ENCODE peak calls at places on chromosome 21, in six cellular contexts. M is activated CD4-positive, alpha-beta T cell treated with anti-CD3 and anti-CD28 coated beads, Interleukin-2, amount 10 ng/mL, durations not matched to agents 7 days and 5 days; P is AML-193; T is lung microvascular endothelial cell; E is activated CD4-positive, CD25-positive, alpha-beta regulatory T cell; Q is stimulated activated CD4-positive, alpha-beta T cell treated with anti-CD3 and anti-CD28 coated beads, Interleukin-4, amount 100 ng/mL, for 24 hours. H is an unnamed sample.
A peak's percentile ranks its signal among the peaks of the same experiment; 100 is the strongest.

GRCh38 chr21:25528511-25528910 is 78.8 kb downstream of the MRPL39 start:
- DNase-seq in E (no peak), Q (no peak), P (no peak), M (no peak), T (no peak), H (no peak)

GRCh38 chr21:38067086-38067739 is 151.0 kb upstream of the KCNJ6 start:
- DNase-seq in M (no peak), Q (no peak), P (no peak), E (no peak), T (no peak), H (no peak)

GRCh38 chr21:31316072-31316471 is 28.0 kb downstream of the TIAM1 start:
- DNase-seq in E (no peak), T (no peak), Q (no peak), M (no peak), P (no peak), H (no peak)

GRCh38 chr21:46018615-46019014 is 37.0 kb downstream of the COL6A1 start:
- DNase-seq in Q (no peak), M (no peak), T (no peak), P (no peak), E (no peak), H (no peak)

GRCh38 chr21:35476616-35477395 is 427.7 kb upstream of the RUNX1 start:
- DNase-seq in T (no peak), P (no peak), M (no peak), E (no peak), Q (no peak), H (no peak)

GRCh38 chr21:23853796-23854379 is 1753.4 kb downstream of the MRPL39 start:
- DNase-seq in Q (no peak), P (peak; percentile 39), M (peak; percentile 33), E (no peak), T (no peak), H (no peak)

GRCh38 chr21:42469272-42469671 is 26.8 kb downstream of the RSPH1 start:
- DNase-seq in P (no peak), M (no peak), E (no peak), Q (no peak), T (no peak), H (no peak)

GRCh38 chr21:46237474-46237873 is 8.9 kb upstream of the LSS start:
- DNase-seq in P (no peak), Q (no peak), E (no peak), T (no peak), M (no peak), H (no peak)

GRCh38 chr21:30206551-30207251 is 9.2 kb downstream of the CLDN8 start:
- DNase-seq in P (no peak), E (no peak), T (no peak), Q (no peak), M (no peak), H (no peak)

GRCh38 chr21:41852151-41852928 is 26.8 kb downstream of the PRDM15 start:
- DNase-seq in E (no peak), P (no peak), M (no peak), T (no peak), Q (no peak), H (no peak)

GRCh38 chr21:45032977-45033705 is 41.2 kb upstream of the ADARB1 start:
- DNase-seq in M (no peak), Q (no peak), T (no peak), P (no peak), E (no peak), H (no peak)

GRCh38 chr21:43864313-43864805 is 664 bp upstream of the AGPAT3 start:
- DNase-seq in P (no peak), T (peak; percentile 53), E (peak; percentile 17), Q (peak; percentile 40), M (peak; percentile 15), H (peak; percentile 49)

GRCh38 chr21:38289697-38290096 is 32.9 kb downstream of the KCNJ15 start:
- DNase-seq in E (no peak), P (peak; percentile 95), Q (no peak), T (peak; percentile 21), M (no peak), H (no peak)

GRCh38 chr21:16419188-16419874 is 689.5 kb downstream of the USP25 start:
- DNase-seq in M (no peak), P (no peak), Q (no peak), E (no peak), T (peak; percentile 99), H (peak; percentile 68)

GRCh38 chr21:28193189-28193588 is 799.5 kb downstream of the LTN1 start:
- DNase-seq in M (no peak), E (no peak), Q (no peak), P (no peak), T (no peak), H (no peak)

GRCh38 chr21:31354604-31355443 is 10.8 kb upstream of the TIAM1 start:
- DNase-seq in T (peak; percentile 6), M (peak; percentile 89), P (no peak), E (peak; percentile 46), Q (peak; percentile 87), H (peak; percentile 71)

GRCh38 chr21:43373387-43374227 is 53.3 kb downstream of the SIK1 start:
- DNase-seq in T (no peak), M (no peak), P (no peak), Q (no peak), E (no peak), H (peak; percentile 35)

GRCh38 chr21:39313042-39313456 is 383 bp downstream of the BRWD1 start:
- DNase-seq in E (peak; percentile 22), Q (no peak), M (no peak), T (peak; percentile 31), P (no peak), H (no peak)

GRCh38 chr21:16418211-16418610 is 688.4 kb downstream of the USP25 start:
- DNase-seq in M (no peak), P (no peak), Q (no peak), E (no peak), T (peak; percentile 70), H (no peak)

GRCh38 chr21:22791986-22792560 is 1793.9 kb downstream of the NCAM2 start:
- DNase-seq in Q (peak; percentile 7), M (peak; percentile 27), P (peak; percentile 38), T (peak; percentile 56), E (no peak), H (peak; percentile 9)

GRCh38 chr21:34817821-34818662 is 149.2 kb downstream of the CLIC6 start:
- DNase-seq in T (no peak), M (no peak), E (no peak), P (no peak), Q (no peak), H (no peak)

GRCh38 chr21:45447821-45448220 is 42.9 kb downstream of the COL18A1 start:
- DNase-seq in T (no peak), M (no peak), P (no peak), Q (no peak), E (no peak), H (no peak)

GRCh38 chr21:42534361-42534900 is 20.8 kb downstream of the SLC37A1 start:
- DNase-seq in Q (no peak), T (no peak), P (no peak), M (no peak), E (no peak), H (no peak)

GRCh38 chr21:36976882-36977651 is 10.6 kb upstream of the HLCS start:
- DNase-seq in P (peak; percentile 88), Q (no peak), E (no peak), T (peak; percentile 90), M (peak; percentile 16), H (peak; percentile 48)

GRCh38 chr21:45539046-45539795 is 3.0 kb downstream of the SLC19A1 start:
- DNase-seq in E (no peak), Q (no peak), P (no peak), M (no peak), T (no peak), H (no peak)

GRCh38 chr21:30102881-30103280 is 63.7 kb downstream of the CLDN17 start:
- DNase-seq in E (no peak), T (no peak), P (no peak), Q (no peak), M (no peak), H (no peak)

GRCh38 chr21:35641271-35642016 is 418.9 kb downstream of the SETD4 start:
- DNase-seq in P (no peak), T (no peak), E (no peak), M (no peak), Q (no peak), H (no peak)

GRCh38 chr21:44405948-44406872 is 49.1 kb upstream of the LRRC3 start:
- DNase-seq in M (no peak), T (no peak), Q (no peak), E (no peak), P (no peak), H (no peak)

GRCh38 chr21:14078746-14079375 is 131.9 kb downstream of the LIPI start:
- DNase-seq in P (no peak), M (no peak), T (no peak), Q (no peak), E (no peak), H (no peak)

GRCh38 chr21:45513741-45514310 is 28.4 kb downstream of the SLC19A1 start:
- DNase-seq in M (no peak), E (no peak), P (no peak), Q (no peak), T (no peak), H (no peak)

GRCh38 chr21:38170283-38170682 is 86.5 kb upstream of the KCNJ15 start:
- DNase-seq in E (no peak), P (no peak), M (no peak), Q (no peak), T (peak; percentile 17), H (peak; percentile 11)

GRCh38 chr21:14545906-14546480 is at the start of gene SAMSN1:
- DNase-seq in T (peak; percentile 15), Q (peak; percentile 79), P (peak; percentile 90), M (peak; percentile 84), E (peak; percentile 22), H (no peak)

GRCh38 chr21:44453120-44453519 is 2.2 kb upstream of the LRRC3 start:
- DNase-seq in M (no peak), E (no peak), P (no peak), T (no peak), Q (no peak), H (no peak)

GRCh38 chr21:36135391-36136094 is 664 bp downstream of the CBR3 start:
- DNase-seq in M (peak; percentile 73), P (peak; percentile 56), T (peak; percentile 61), E (no peak), Q (peak; percentile 49), H (peak; percentile 63)

GRCh38 chr21:33514234-33514633 is 22.7 kb upstream of the DNAJC28 start:
- DNase-seq in P (no peak), T (no peak), E (no peak), Q (no peak), M (no peak), H (no peak)

GRCh38 chr21:45457832-45458172 is 52.8 kb downstream of the COL18A1 start:
- DNase-seq in E (no peak), M (no peak), T (no peak), Q (no peak), P (no peak), H (no peak)

GRCh38 chr21:37358392-37358791 is 8.2 kb upstream of the DYRK1A start:
- DNase-seq in E (no peak), M (no peak), T (peak; percentile 98), Q (no peak), P (peak; percentile 84), H (no peak)

GRCh38 chr21:44883250-44883649 is 9.8 kb upstream of the PTTG1IP start:
- DNase-seq in T (no peak), E (no peak), M (no peak), Q (no peak), P (no peak), H (no peak)